ENCODE peak calls at places on chromosomes 1 and 21, in nine cellular contexts. One of them, this sample, is unnamed. For H3K36me3, the result is how much of the 10 kb centered on the place peaks cover.

GRCh38 chr1:81584398-81584797 is 216.3 kb upstream of the ADGRL2 start:
- DNase-seq in CD8-positive, alpha-beta T cell: no peak
- DNase-seq in GM23338: no peak
- DNase-seq in mammary epithelial cell: no peak
- DNase-seq in OCI-LY7: no peak
- DNase-seq in brain microvascular endothelial cell: no peak
- DNase-seq in IMR-90: peak
- DNase-seq in fibroblast of lung: peak
- DNase-seq in PC-3: no peak
- DNase-seq in this sample: no peak

GRCh38 chr1:179818260-179818659 is 59.3 kb downstream of the TOR1AIP2 start:
- DNase-seq in fibroblast of lung: no peak
- DNase-seq in OCI-LY7: no peak
- DNase-seq in IMR-90: no peak
- DNase-seq in GM23338: no peak
- DNase-seq in brain microvascular endothelial cell: no peak
- DNase-seq in mammary epithelial cell: no peak
- DNase-seq in CD8-positive, alpha-beta T cell: no peak
- DNase-seq in PC-3: no peak
- DNase-seq in this sample: no peak

GRCh38 chr1:246565751-246566127 is 322 bp downstream of the TFB2M start:
- DNase-seq in IMR-90: peak
- DNase-seq in mammary epithelial cell: no peak
- DNase-seq in fibroblast of lung: no peak
- DNase-seq in PC-3: peak
- DNase-seq in GM23338: peak
- DNase-seq in OCI-LY7: no peak
- DNase-seq in CD8-positive, alpha-beta T cell: no peak
- DNase-seq in brain microvascular endothelial cell: no peak
- DNase-seq in this sample: no peak

GRCh38 chr1:64282353-64282752 is 78.9 kb downstream of the UBE2U start:
- DNase-seq in CD8-positive, alpha-beta T cell: no peak
- DNase-seq in mammary epithelial cell: peak
- DNase-seq in OCI-LY7: no peak
- DNase-seq in IMR-90: no peak
- DNase-seq in GM23338: no peak
- DNase-seq in fibroblast of lung: no peak
- DNase-seq in PC-3: peak
- DNase-seq in brain microvascular endothelial cell: no peak
- DNase-seq in this sample: no peak

GRCh38 chr1:157157481-157158190 is 19.4 kb upstream of the ETV3 start:
- DNase-seq in CD8-positive, alpha-beta T cell: no peak
- DNase-seq in mammary epithelial cell: peak
- DNase-seq in fibroblast of lung: peak
- DNase-seq in OCI-LY7: no peak
- DNase-seq in IMR-90: peak
- DNase-seq in GM23338: no peak
- DNase-seq in brain microvascular endothelial cell: no peak
- DNase-seq in PC-3: no peak
- DNase-seq in this sample: no peak

GRCh38 chr1:113804421-113805255 is 7.6 kb downstream of the RSBN1 start:
- DNase-seq in brain microvascular endothelial cell: peak
- DNase-seq in GM23338: no peak
- DNase-seq in PC-3: peak
- DNase-seq in fibroblast of lung: peak
- DNase-seq in OCI-LY7: no peak
- DNase-seq in CD8-positive, alpha-beta T cell: no peak
- DNase-seq in mammary epithelial cell: peak
- DNase-seq in IMR-90: peak
- DNase-seq in this sample: no peak

GRCh38 chr1:201954263-201955008 is 867 bp upstream of the TIMM17A start:
- DNase-seq in fibroblast of lung: no peak
- DNase-seq in CD8-positive, alpha-beta T cell: no peak
- DNase-seq in mammary epithelial cell: no peak
- DNase-seq in GM23338: no peak
- DNase-seq in OCI-LY7: no peak
- DNase-seq in PC-3: no peak
- DNase-seq in IMR-90: no peak
- DNase-seq in brain microvascular endothelial cell: no peak
- DNase-seq in this sample: no peak

GRCh38 chr1:57796609-57797008 is 372.7 kb upstream of the DAB1 start:
- DNase-seq in CD8-positive, alpha-beta T cell: no peak
- DNase-seq in mammary epithelial cell: peak
- DNase-seq in fibroblast of lung: peak
- DNase-seq in GM23338: no peak
- DNase-seq in brain microvascular endothelial cell: peak
- DNase-seq in IMR-90: no peak
- DNase-seq in PC-3: no peak
- DNase-seq in OCI-LY7: no peak
- DNase-seq in this sample: no peak

GRCh38 chr21:16192900-16193299 is 463.1 kb downstream of the USP25 start:
- DNase-seq in brain microvascular endothelial cell: no peak
- DNase-seq in GM23338: no peak
- DNase-seq in fibroblast of lung: peak
- DNase-seq in OCI-LY7: no peak
- DNase-seq in IMR-90: peak
- DNase-seq in PC-3: peak
- DNase-seq in CD8-positive, alpha-beta T cell: no peak
- DNase-seq in mammary epithelial cell: peak
- DNase-seq in this sample: no peak

GRCh38 chr1:18631496-18632217 is 1.0 kb downstream of the PAX7 start:
- DNase-seq in brain microvascular endothelial cell: no peak
- DNase-seq in PC-3: no peak
- DNase-seq in CD8-positive, alpha-beta T cell: no peak
- DNase-seq in fibroblast of lung: no peak
- DNase-seq in OCI-LY7: no peak
- DNase-seq in mammary epithelial cell: no peak
- DNase-seq in IMR-90: no peak
- DNase-seq in GM23338: no peak
- DNase-seq in this sample: no peak
- H3K4me3 ChIP-seq in brain microvascular endothelial cell: no peak
- H3K4me3 ChIP-seq in PC-3: no peak
- H3K4me3 ChIP-seq in CD8-positive, alpha-beta T cell: no peak
- H3K4me3 ChIP-seq in fibroblast of lung: no peak
- H3K4me3 ChIP-seq in OCI-LY7: no peak
- H3K4me3 ChIP-seq in mammary epithelial cell: no peak
- H3K4me3 ChIP-seq in IMR-90: no peak
- H3K4me3 ChIP-seq in GM23338: peak
- H3K4me3 ChIP-seq in this sample: no peak

GRCh38 chr1:203381151-203381751 is 30.3 kb upstream of the FMOD start:
- DNase-seq in IMR-90: no peak
- DNase-seq in GM23338: no peak
- DNase-seq in OCI-LY7: peak
- DNase-seq in CD8-positive, alpha-beta T cell: no peak
- DNase-seq in brain microvascular endothelial cell: no peak
- DNase-seq in PC-3: no peak
- DNase-seq in mammary epithelial cell: no peak
- DNase-seq in fibroblast of lung: no peak
- DNase-seq in this sample: no peak

GRCh38 chr1:203380395-203381150 is 29.7 kb upstream of the FMOD start:
- DNase-seq in CD8-positive, alpha-beta T cell: no peak
- DNase-seq in PC-3: no peak
- DNase-seq in GM23338: no peak
- DNase-seq in mammary epithelial cell: no peak
- DNase-seq in IMR-90: no peak
- DNase-seq in fibroblast of lung: no peak
- DNase-seq in brain microvascular endothelial cell: no peak
- DNase-seq in OCI-LY7: peak
- DNase-seq in this sample: no peak

GRCh38 chr1:203379831-203380230 is 28.9 kb upstream of the FMOD start:
- DNase-seq in PC-3: no peak
- DNase-seq in mammary epithelial cell: no peak
- DNase-seq in fibroblast of lung: peak
- DNase-seq in IMR-90: no peak
- DNase-seq in brain microvascular endothelial cell: no peak
- DNase-seq in OCI-LY7: no peak
- DNase-seq in CD8-positive, alpha-beta T cell: no peak
- DNase-seq in GM23338: no peak
- DNase-seq in this sample: no peak

GRCh38 chr1:203374023-203374422 is 23.1 kb upstream of the FMOD start:
- DNase-seq in OCI-LY7: no peak
- DNase-seq in IMR-90: no peak
- DNase-seq in PC-3: no peak
- DNase-seq in GM23338: no peak
- DNase-seq in fibroblast of lung: no peak
- DNase-seq in brain microvascular endothelial cell: no peak
- DNase-seq in mammary epithelial cell: no peak
- DNase-seq in CD8-positive, alpha-beta T cell: no peak
- DNase-seq in this sample: no peak

DNA sequence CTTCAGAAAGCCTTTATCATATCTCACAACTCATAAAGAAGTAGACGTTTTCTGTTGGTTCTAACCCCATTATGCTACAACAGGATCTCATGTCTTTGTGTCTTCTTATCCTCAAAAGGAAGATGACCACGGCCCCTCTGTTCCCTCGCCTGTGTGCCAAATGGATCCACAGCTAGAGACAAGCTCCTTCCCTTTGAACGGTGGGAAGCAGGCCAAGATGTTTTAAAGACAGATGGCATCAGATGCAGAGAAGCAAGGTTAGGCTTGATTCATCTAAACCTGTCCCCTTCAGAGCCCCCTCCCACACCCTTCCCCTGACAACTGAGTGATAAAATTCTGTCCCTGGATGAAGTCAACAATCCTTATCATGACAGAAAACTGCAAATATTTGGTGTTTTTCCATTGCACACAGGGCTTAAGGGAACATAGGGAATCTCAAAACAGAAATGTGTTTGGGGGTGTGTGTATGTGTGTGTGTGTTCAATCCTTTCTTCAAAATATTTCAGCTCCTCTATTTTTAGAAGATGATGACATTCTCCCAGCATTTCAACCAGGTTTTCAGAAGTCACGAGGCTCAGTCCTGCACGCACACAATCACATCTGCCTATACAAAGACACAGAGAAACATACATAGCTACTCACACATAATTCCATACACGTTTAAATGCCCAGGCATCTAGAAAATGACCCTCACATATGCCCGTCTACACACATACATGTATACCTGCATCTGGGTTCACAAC is 27.8 kb upstream of the FMOD start:
- DNase-seq in GM23338: no peak
- DNase-seq in fibroblast of lung: peak
- DNase-seq in PC-3: no peak
- DNase-seq in IMR-90: peak
- DNase-seq in OCI-LY7: no peak
- DNase-seq in mammary epithelial cell: no peak
- DNase-seq in brain microvascular endothelial cell: no peak
- DNase-seq in CD8-positive, alpha-beta T cell: no peak
- DNase-seq in this sample: peak
- TF ChIP-seq CTCF in GM23338: no peak
- TF ChIP-seq CTCF in fibroblast of lung: no peak
- TF ChIP-seq CTCF in PC-3: no peak
- TF ChIP-seq CTCF in IMR-90: no peak
- TF ChIP-seq CTCF in OCI-LY7: no peak
- TF ChIP-seq CTCF in mammary epithelial cell: no peak
- TF ChIP-seq CTCF in brain microvascular endothelial cell: no peak
- TF ChIP-seq CTCF in CD8-positive, alpha-beta T cell: no peak
- TF ChIP-seq CTCF in this sample: no peak

GRCh38 chr1:220003585-220004299 is 42.6 kb downstream of the EPRS1 start:
- DNase-seq in mammary epithelial cell: no peak
- DNase-seq in OCI-LY7: no peak
- DNase-seq in PC-3: no peak
- DNase-seq in IMR-90: no peak
- DNase-seq in brain microvascular endothelial cell: no peak
- DNase-seq in fibroblast of lung: no peak
- DNase-seq in CD8-positive, alpha-beta T cell: no peak
- DNase-seq in GM23338: no peak
- DNase-seq in this sample: no peak

GRCh38 chr1:219999821-220000220 is 46.5 kb downstream of the EPRS1 start:
- DNase-seq in mammary epithelial cell: no peak
- DNase-seq in brain microvascular endothelial cell: no peak
- DNase-seq in OCI-LY7: no peak
- DNase-seq in fibroblast of lung: no peak
- DNase-seq in IMR-90: no peak
- DNase-seq in CD8-positive, alpha-beta T cell: no peak
- DNase-seq in PC-3: no peak
- DNase-seq in GM23338: no peak
- DNase-seq in this sample: no peak

GRCh38 chr1:220005489-220005888 is 40.8 kb downstream of the EPRS1 start:
- DNase-seq in mammary epithelial cell: no peak
- DNase-seq in fibroblast of lung: no peak
- DNase-seq in brain microvascular endothelial cell: no peak
- DNase-seq in OCI-LY7: no peak
- DNase-seq in GM23338: no peak
- DNase-seq in PC-3: no peak
- DNase-seq in IMR-90: no peak
- DNase-seq in CD8-positive, alpha-beta T cell: no peak
- DNase-seq in this sample: no peak

GRCh38 chr1:220003015-220003414 is 43.3 kb downstream of the EPRS1 start:
- DNase-seq in mammary epithelial cell: no peak
- DNase-seq in OCI-LY7: no peak
- DNase-seq in PC-3: no peak
- DNase-seq in brain microvascular endothelial cell: no peak
- DNase-seq in fibroblast of lung: no peak
- DNase-seq in IMR-90: no peak
- DNase-seq in GM23338: no peak
- DNase-seq in CD8-positive, alpha-beta T cell: no peak
- DNase-seq in this sample: no peak

GRCh38 chr1:220001095-220001501 is 45.2 kb downstream of the EPRS1 start:
- DNase-seq in OCI-LY7: no peak
- DNase-seq in PC-3: no peak
- DNase-seq in mammary epithelial cell: no peak
- DNase-seq in CD8-positive, alpha-beta T cell: no peak
- DNase-seq in brain microvascular endothelial cell: peak
- DNase-seq in fibroblast of lung: no peak
- DNase-seq in IMR-90: peak
- DNase-seq in GM23338: no peak
- DNase-seq in this sample: no peak
- H3K36me3 ChIP-seq in OCI-LY7: half or more
- H3K36me3 ChIP-seq in PC-3: half or more
- H3K36me3 ChIP-seq in mammary epithelial cell: under half
- H3K36me3 ChIP-seq in CD8-positive, alpha-beta T cell: under half
- H3K36me3 ChIP-seq in brain microvascular endothelial cell: under half
- H3K36me3 ChIP-seq in fibroblast of lung: under half
- H3K36me3 ChIP-seq in IMR-90: under half
- H3K36me3 ChIP-seq in GM23338: under half
- H3K36me3 ChIP-seq in this sample: under half

DNA sequence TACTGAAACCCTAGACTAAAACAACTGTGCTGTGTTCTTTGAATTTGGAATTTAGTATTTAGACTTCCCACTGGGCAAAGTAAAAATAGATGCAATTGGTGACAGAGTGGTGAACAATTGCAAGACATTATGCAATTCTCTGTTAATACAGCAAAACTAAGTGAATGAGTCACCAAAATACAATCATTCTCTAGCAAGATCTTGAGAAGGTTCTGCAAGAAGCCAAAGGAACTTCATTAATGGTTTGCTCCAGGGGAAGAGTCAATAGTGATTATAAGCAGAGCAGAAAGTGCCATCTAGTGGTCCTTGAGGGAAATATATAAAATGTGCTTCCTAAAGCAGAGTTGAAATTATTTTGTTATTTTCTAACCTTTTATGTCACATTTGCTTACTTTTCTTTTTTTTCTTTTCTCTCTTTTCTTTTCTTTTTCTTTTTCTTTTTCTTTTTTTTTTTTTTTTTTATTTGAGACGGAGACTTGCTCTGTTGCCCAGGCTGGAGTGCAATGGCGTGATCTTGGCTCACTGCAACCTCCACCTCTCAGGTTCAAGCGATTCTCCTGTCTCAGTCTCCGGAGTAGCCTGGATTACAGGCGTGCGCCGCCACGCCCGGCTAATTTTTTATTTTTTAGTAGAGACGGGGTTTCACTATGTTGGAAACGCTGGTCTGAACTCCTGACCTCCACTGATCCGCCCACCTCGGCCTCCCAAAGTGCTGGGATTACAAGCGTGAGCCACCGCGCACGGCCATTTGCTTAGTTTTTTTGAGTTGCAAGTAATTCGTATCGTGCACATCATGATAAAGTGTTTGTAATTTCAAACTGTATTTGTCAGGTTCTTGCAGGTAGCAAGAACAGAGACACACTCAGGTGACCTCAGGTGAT is 99.2 kb downstream of the CTH start:
- DNase-seq in IMR-90: peak
- DNase-seq in CD8-positive, alpha-beta T cell: no peak
- DNase-seq in brain microvascular endothelial cell: peak
- DNase-seq in PC-3: peak
- DNase-seq in GM23338: peak
- DNase-seq in mammary epithelial cell: peak
- DNase-seq in OCI-LY7: peak
- DNase-seq in fibroblast of lung: peak
- DNase-seq in this sample: peak
- H3K4me3 ChIP-seq in IMR-90: no peak
- H3K4me3 ChIP-seq in CD8-positive, alpha-beta T cell: no peak
- H3K4me3 ChIP-seq in brain microvascular endothelial cell: no peak
- H3K4me3 ChIP-seq in PC-3: peak
- H3K4me3 ChIP-seq in GM23338: no peak
- H3K4me3 ChIP-seq in mammary epithelial cell: no peak
- H3K4me3 ChIP-seq in OCI-LY7: no peak
- H3K4me3 ChIP-seq in fibroblast of lung: no peak
- H3K4me3 ChIP-seq in this sample: no peak